ENCODE peak calls at places on chromosomes 3 and 15, in ten cellular contexts. N, Q, Z, T, L, C, S, W, A and R are unnamed samples.

GRCh38 chr3:110821586-110821985 is 250.0 kb upstream of the NECTIN3 start:
- DNase-seq in N (no peak), Z (no peak), A (no peak), C (no peak), L (no peak), W (no peak), T (no peak), Q (no peak), S (no peak), R (no peak)

GRCh38 chr3:54549607-54550006 is 378.3 kb downstream of the LRTM1 start:
- DNase-seq in S (no peak), Z (no peak), C (no peak), L (no peak), T (no peak), Q (no peak), A (no peak), W (no peak), N (no peak), R (no peak)

GRCh38 chr15:26555898-26556297 is 217.0 kb downstream of the GABRB3 start:
- DNase-seq in A (no peak), S (no peak), W (no peak), L (no peak), Q (no peak), T (no peak), Z (no peak), C (no peak), N (no peak), R (no peak)

GRCh38 chr3:155701882-155702465 is 42.9 kb downstream of the PLCH1 start:
- DNase-seq in Z (no peak), A (peak; percentile 24), L (peak; percentile 43), Q (no peak), T (no peak), W (no peak), C (no peak), S (peak; percentile 62), N (peak; percentile 36), R (no peak)

GRCh38 chr15:85356276-85356675 is 24.1 kb upstream of the AKAP13 start:
- DNase-seq in Z (no peak), A (no peak), N (no peak), L (no peak), C (no peak), Q (no peak), W (no peak), S (no peak), T (no peak), R (no peak)

GRCh38 chr3:8327739-8328138 is 173.9 kb upstream of the LMCD1 start:
- DNase-seq in C (no peak), A (no peak), W (no peak), Q (no peak), N (no peak), L (no peak), T (no peak), S (no peak), Z (no peak), R (no peak)

GRCh38 chr3:170836491-170836890 is 33.5 kb downstream of the RPL22L1 start:
- DNase-seq in A (no peak), Q (no peak), L (no peak), S (no peak), Z (no peak), C (no peak), T (no peak), N (no peak), W (no peak), R (no peak)

GRCh38 chr15:85879334-85880163 is 84.8 kb upstream of the KLHL25 start:
- DNase-seq in Q (no peak), T (no peak), W (no peak), C (no peak), N (no peak), S (no peak), A (no peak), Z (no peak), L (no peak), R (no peak)

DNA sequence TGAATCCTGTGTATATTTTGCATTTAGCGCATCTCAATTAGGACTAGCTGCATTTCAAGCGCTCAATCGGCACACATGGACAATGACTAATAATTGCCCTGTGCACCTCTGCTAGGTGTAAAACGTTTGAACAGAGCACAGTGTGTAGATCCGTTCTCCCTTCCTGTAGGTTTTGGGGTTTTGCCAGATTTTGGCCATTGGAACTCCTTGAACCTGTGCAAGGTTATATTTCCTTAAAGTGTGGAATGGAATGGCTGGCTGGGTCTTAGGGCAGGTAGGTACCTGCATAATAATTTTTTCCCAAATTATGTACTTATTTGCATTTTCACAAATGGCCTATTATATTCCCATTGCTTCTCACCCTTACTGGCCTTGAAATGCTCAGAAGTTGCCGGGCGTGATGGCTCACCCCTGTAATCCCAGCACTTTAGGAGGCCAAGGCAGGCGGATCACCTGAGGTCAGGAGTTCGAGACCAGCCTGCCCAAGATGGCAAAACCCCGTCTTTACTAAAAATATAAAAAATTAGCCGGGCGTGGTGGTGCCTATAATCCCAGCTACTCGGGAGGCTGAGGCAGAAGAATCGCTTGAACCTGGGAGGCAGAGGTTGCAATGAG is 774 bp downstream of the RNU5B-1 start:
- DNase-seq in A (peak; percentile 48), L (no peak), S (no peak), Z (no peak), Q (no peak), N (peak; percentile 74), C (no peak), T (no peak), W (no peak), R (no peak)
- TF ChIP-seq POLR2A in A (no peak), L (no peak), S (no peak), Z (no peak), Q (no peak), N (no peak), C (no peak), T (no peak), W (no peak), R (no peak)

GRCh38 chr3:62372621-62373041 is 719 bp downstream of the FEZF2 start:
- DNase-seq in Z (no peak), C (no peak), A (no peak), L (no peak), N (no peak), Q (no peak), W (peak; percentile 70), T (no peak), S (no peak), R (no peak)

GRCh38 chr3:62374375-62374876 is 1.1 kb upstream of the FEZF2 start:
- DNase-seq in A (no peak), T (no peak), W (peak; percentile 14), S (no peak), N (no peak), Z (no peak), L (no peak), C (no peak), Q (no peak), R (no peak)

GRCh38 chr3:62373215-62373614 is at the start of gene FEZF2:
- DNase-seq in W (peak; percentile 72), C (no peak), Z (no peak), S (no peak), L (no peak), N (no peak), A (no peak), Q (no peak), T (no peak), R (no peak)

GRCh38 chr3:62375655-62376054 is 2.3 kb upstream of the FEZF2 start:
- DNase-seq in S (no peak), A (no peak), N (no peak), Z (no peak), C (no peak), L (no peak), Q (no peak), W (no peak), T (no peak), R (no peak)

DNA sequence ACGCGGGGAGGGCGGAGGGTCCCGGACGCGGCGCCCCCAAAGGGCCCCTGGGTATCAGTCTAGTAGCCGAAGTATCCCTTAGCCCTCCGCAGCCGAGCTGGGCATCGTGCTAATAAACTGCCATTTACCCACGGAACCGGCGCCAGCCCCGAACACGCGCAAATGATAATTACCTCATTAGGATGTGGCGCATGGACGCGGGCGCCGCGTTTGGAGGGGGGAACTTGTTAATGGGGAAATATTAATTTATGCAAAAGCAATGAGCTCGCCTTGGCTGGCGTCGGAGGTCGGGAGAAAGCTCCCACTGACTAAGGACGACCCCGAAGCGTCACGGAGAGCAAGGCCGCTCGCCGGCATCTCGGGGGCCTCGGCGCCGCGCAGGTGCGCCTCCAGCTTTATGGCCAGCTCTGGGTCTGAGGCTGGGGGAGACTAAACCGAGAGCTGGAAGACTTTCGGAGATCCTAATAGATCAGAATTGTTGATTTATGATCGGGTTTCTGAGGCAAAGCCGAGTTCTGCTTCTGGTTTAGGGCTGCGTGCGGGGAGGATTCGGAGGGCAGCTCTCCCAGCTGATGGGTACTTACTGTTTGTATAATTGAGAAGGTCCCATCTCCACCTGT is 474 bp upstream of the FEZF2 start:
- DNase-seq in Z (no peak), L (no peak), C (no peak), N (no peak), W (peak; percentile 68), A (no peak), S (no peak), T (no peak), Q (no peak), R (no peak)
- H3K27ac ChIP-seq in Z (no peak overlapping the region), L (no peak overlapping the region), C (no peak overlapping the region), N (no peak overlapping the region), W (no peak overlapping the region), A (no peak overlapping the region), S (no peak overlapping the region), T (no peak overlapping the region), Q (no peak overlapping the region), R (no peak overlapping the region)

GRCh38 chr15:65856821-65857455 is 12.4 kb upstream of the RAB11A start:
- DNase-seq in L (peak; percentile 80), C (peak; percentile 75), S (peak; percentile 64), Z (peak; percentile 83), W (no peak), A (peak; percentile 70), N (peak; percentile 57), T (no peak), Q (peak; percentile 81), R (peak; percentile 93)

GRCh38 chr15:65863106-65863505 is 6.2 kb upstream of the RAB11A start:
- DNase-seq in T (no peak), N (no peak), W (no peak), A (no peak), C (no peak), S (no peak), Q (no peak), L (no peak), Z (no peak), R (no peak)

GRCh38 chr15:65867244-65867643 is 2.0 kb upstream of the RAB11A start:
- DNase-seq in S (no peak), N (no peak), A (no peak), Q (no peak), C (no peak), L (no peak), Z (no peak), T (no peak), W (no peak), R (no peak)

GRCh38 chr15:65857718-65858402 is 11.4 kb upstream of the RAB11A start:
- DNase-seq in L (no peak), W (no peak), N (no peak), Q (no peak), S (no peak), C (no peak), A (no peak), Z (no peak), T (no peak), R (no peak)

DNA sequence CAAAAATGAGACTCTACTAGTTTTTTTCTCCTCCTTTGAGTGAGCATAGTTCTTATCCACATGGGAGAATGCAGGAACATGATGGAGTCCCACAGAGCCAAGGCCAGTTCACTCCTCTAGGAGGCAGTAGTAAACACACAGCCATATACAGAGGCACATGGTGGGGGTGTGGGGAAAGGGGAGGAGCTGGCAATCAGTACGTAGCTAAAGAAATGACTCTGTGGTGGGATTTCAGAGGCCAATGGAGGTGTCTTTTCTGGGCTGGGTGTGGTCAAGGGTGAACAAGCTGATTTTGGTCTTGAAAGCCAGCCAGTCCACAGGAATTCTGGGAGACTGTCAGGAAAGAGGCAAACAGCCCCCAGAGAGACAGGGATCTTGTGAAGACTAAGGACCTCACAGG is 6.6 kb upstream of the RAB11A start:
- DNase-seq in Z (peak; percentile 38), W (no peak), L (no peak), A (peak; percentile 85), C (no peak), Q (peak; percentile 40), N (peak; percentile 82), S (peak; percentile 85), T (no peak), R (no peak)
- TF ChIP-seq EP300 in Z (no peak), W (no peak), L (no peak), A (peak; percentile 51), C (no peak), Q (no peak), N (no peak), S (no peak), T (no peak), R (no peak)

GRCh38 chr15:96732704-96733103 is 402.2 kb downstream of the NR2F2 start:
- DNase-seq in L (no peak), Q (no peak), Z (no peak), A (no peak), C (no peak), W (no peak), T (no peak), S (no peak), N (no peak), R (no peak)

GRCh38 chr15:96728591-96728990 is 398.1 kb downstream of the NR2F2 start:
- DNase-seq in L (no peak), W (peak; percentile 8), C (no peak), Q (no peak), T (no peak), S (no peak), Z (no peak), A (no peak), N (no peak), R (no peak)
- TF ChIP-seq POLR2A in L (no peak), W (no peak), C (no peak), Q (no peak), T (no peak), S (no peak), Z (no peak), A (no peak), N (no peak), R (no peak)